ENCODE peak calls at places on chromosome 15, in four cellular contexts. J, O, K and S are unnamed samples.

GRCh38 chr15:42273900-42274692 is 863 bp upstream of the TMEM87A start:
- DNase-seq in J (no peak), O (peak), K (peak), S (peak)

GRCh38 chr15:41493205-41493901 is at the start of gene ITPKA:
- DNase-seq in J (peak), O (peak), K (peak), S (peak)

GRCh38 chr15:45314960-45315359 is 62.9 kb downstream of the SLC28A2 start:
- DNase-seq in J (peak), O (peak), K (peak), S (no peak)

GRCh38 chr15:31494786-31495185 is 168.2 kb downstream of the KLF13 start:
- DNase-seq in J (no peak), O (no peak), K (no peak), S (no peak)

GRCh38 chr15:74901612-74902063 is 5.0 kb downstream of the FAM219B start:
- DNase-seq in J (peak), O (peak), K (peak), S (peak)

GRCh38 chr15:94620632-94621031 is 389.3 kb downstream of the MCTP2 start:
- DNase-seq in J (no peak), O (no peak), K (no peak), S (no peak)

GRCh38 chr15:79381593-79381992 is 50.5 kb upstream of the MINAR1 start:
- DNase-seq in J (no peak), O (no peak), K (no peak), S (no peak)

GRCh38 chr15:50117628-50118027 is 1.4 kb downstream of the ATP8B4 start:
- DNase-seq in J (no peak), O (no peak), K (no peak), S (no peak)

GRCh38 chr15:65008989-65009388 is 19.3 kb upstream of the SPG21 start:
- DNase-seq in J (no peak), O (peak), K (no peak), S (no peak)

GRCh38 chr15:77862651-77863104 is 214.8 kb downstream of the TBC1D2B start:
- DNase-seq in J (no peak), O (no peak), K (no peak), S (no peak)

GRCh38 chr15:42087926-42088800 is 6.2 kb downstream of the PLA2G4D start:
- DNase-seq in J (no peak), O (no peak), K (no peak), S (no peak)

GRCh38 chr15:96255599-96255998 is 74.9 kb upstream of the NR2F2 start:
- DNase-seq in J (no peak), O (no peak), K (no peak), S (no peak)